ENCODE peak calls at places on chromosomes 5 and 9, in six cellular contexts. P is CD4-positive, CD25-positive, alpha-beta regulatory T cell; J is Kasumi-1; Z is T-helper 2 cell; A is GM20000; W is NCI-H1092. X is an unnamed sample.

GRCh38 chr5:36270175-36270574 is 28.4 kb upstream of the NADK2 start:
- DNase-seq in P (no peak), J (no peak), Z (no peak), A (no peak), W (peak), X (no peak)

GRCh38 chr5:68379275-68380026 is 163.9 kb downstream of the PIK3R1 start:
- DNase-seq in P (no peak), J (no peak), Z (no peak), A (no peak), W (no peak), X (no peak)

GRCh38 chr9:125829743-125830142 is 82.6 kb downstream of the PBX3 start:
- DNase-seq in P (peak), J (no peak), Z (peak), A (peak), W (no peak), X (no peak)

GRCh38 chr5:169702726-169703481 is 65.8 kb downstream of the DOCK2 start:
- DNase-seq in P (no peak), J (no peak), Z (no peak), A (peak), W (no peak), X (no peak)

GRCh38 chr5:122999947-123000563 is 36.5 kb downstream of the PPIC start:
- DNase-seq in P (no peak), J (no peak), Z (no peak), A (peak), W (no peak), X (peak)

GRCh38 chr9:125377584-125378250 is 116.1 kb downstream of the GAPVD1 start:
- DNase-seq in P (no peak), J (no peak), Z (no peak), A (no peak), W (no peak), X (no peak)

GRCh38 chr5:178120661-178121357 is 7.5 kb downstream of the N4BP3 start:
- DNase-seq in P (peak), J (peak), Z (peak), A (peak), W (peak), X (peak)

GRCh38 chr9:124658165-124659017 is 112.7 kb downstream of the NR6A1 start:
- DNase-seq in P (peak), J (peak), Z (no peak), A (peak), W (peak), X (peak)

X was measured in cardiac muscle cell.